ENCODE peak calls at places on chromosomes 16 and 17, in four cellular contexts. One of them, this sample, is unnamed.

GRCh38 chr16:66882702-66883101 is 2.4 kb downstream of the PDP2 start:
- DNase-seq in HepG2: no peak
- DNase-seq in GM12878: no peak
- DNase-seq in K562: no peak
- DNase-seq in this sample: no peak

GRCh38 chr17:77645441-77646430 is 312.8 kb upstream of the TNRC6C start:
- DNase-seq in HepG2: no peak
- DNase-seq in GM12878: no peak
- DNase-seq in K562: no peak
- DNase-seq in this sample: no peak

GRCh38 chr17:81577278-81578000 is 25.3 kb upstream of the FAAP100 start:
- DNase-seq in HepG2: peak
- DNase-seq in GM12878: no peak
- DNase-seq in K562: no peak
- DNase-seq in this sample: no peak

GRCh38 chr16:88456356-88457292 is 3.5 kb downstream of the ZFPM1 start:
- DNase-seq in HepG2: no peak
- DNase-seq in GM12878: no peak
- DNase-seq in K562: no peak
- DNase-seq in this sample: no peak

GRCh38 chr16:450800-451512 is 25.5 kb downstream of the RAB11FIP3 start:
- DNase-seq in HepG2: peak
- DNase-seq in GM12878: no peak
- DNase-seq in K562: no peak
- DNase-seq in this sample: no peak

GRCh38 chr16:50335198-50335958 is 33.4 kb downstream of the BRD7 start:
- DNase-seq in HepG2: no peak
- DNase-seq in GM12878: no peak
- DNase-seq in K562: peak
- DNase-seq in this sample: no peak

GRCh38 chr17:78748730-78749317 is 33.2 kb downstream of the CYTH1 start:
- DNase-seq in HepG2: peak
- DNase-seq in GM12878: peak
- DNase-seq in K562: peak
- DNase-seq in this sample: no peak

GRCh38 chr16:47523342-47524006 is 62.3 kb downstream of the PHKB start:
- DNase-seq in HepG2: peak
- DNase-seq in GM12878: peak
- DNase-seq in K562: no peak
- DNase-seq in this sample: no peak

GRCh38 chr17:3026125-3026855 is 37.1 kb downstream of the OR1D5 start:
- DNase-seq in HepG2: no peak
- DNase-seq in GM12878: no peak
- DNase-seq in K562: no peak
- DNase-seq in this sample: no peak

GRCh38 chr17:6823011-6823442 is 8.5 kb downstream of the TEKT1 start:
- DNase-seq in HepG2: no peak
- DNase-seq in GM12878: no peak
- DNase-seq in K562: no peak
- DNase-seq in this sample: no peak

GRCh38 chr17:33028778-33029177 is 37.1 kb downstream of the SPACA3 start:
- DNase-seq in HepG2: no peak
- DNase-seq in GM12878: no peak
- DNase-seq in K562: no peak
- DNase-seq in this sample: no peak

GRCh38 chr17:34633351-34633750 is 54.0 kb downstream of the TMEM132E start:
- DNase-seq in HepG2: no peak
- DNase-seq in GM12878: no peak
- DNase-seq in K562: no peak
- DNase-seq in this sample: no peak

GRCh38 chr17:21295036-21295952 is 10.8 kb downstream of the MAP2K3 start:
- DNase-seq in HepG2: no peak
- DNase-seq in GM12878: no peak
- DNase-seq in K562: peak
- DNase-seq in this sample: no peak

GRCh38 chr17:2179615-2180295 is 123.8 kb downstream of the SMG6 start:
- DNase-seq in HepG2: no peak
- DNase-seq in GM12878: no peak
- DNase-seq in K562: no peak
- DNase-seq in this sample: no peak

GRCh38 chr17:82424001-82424862 is 5.8 kb upstream of the OGFOD3 start:
- DNase-seq in HepG2: peak
- DNase-seq in GM12878: no peak
- DNase-seq in K562: peak
- DNase-seq in this sample: no peak

GRCh38 chr17:27650836-27651235 is 19.8 kb downstream of the LGALS9 start:
- DNase-seq in HepG2: no peak
- DNase-seq in GM12878: no peak
- DNase-seq in K562: no peak
- DNase-seq in this sample: no peak

GRCh38 chr17:27653572-27653971 is 22.6 kb downstream of the LGALS9 start:
- DNase-seq in HepG2: no peak
- DNase-seq in GM12878: no peak
- DNase-seq in K562: no peak
- DNase-seq in this sample: no peak

GRCh38 chr17:27654136-27654535 is 23.1 kb downstream of the LGALS9 start:
- DNase-seq in HepG2: no peak
- DNase-seq in GM12878: no peak
- DNase-seq in K562: no peak
- DNase-seq in this sample: no peak

GRCh38 chr17:27649929-27650328 is 18.9 kb downstream of the LGALS9 start:
- DNase-seq in HepG2: no peak
- DNase-seq in GM12878: no peak
- DNase-seq in K562: no peak
- DNase-seq in this sample: no peak

DNA sequence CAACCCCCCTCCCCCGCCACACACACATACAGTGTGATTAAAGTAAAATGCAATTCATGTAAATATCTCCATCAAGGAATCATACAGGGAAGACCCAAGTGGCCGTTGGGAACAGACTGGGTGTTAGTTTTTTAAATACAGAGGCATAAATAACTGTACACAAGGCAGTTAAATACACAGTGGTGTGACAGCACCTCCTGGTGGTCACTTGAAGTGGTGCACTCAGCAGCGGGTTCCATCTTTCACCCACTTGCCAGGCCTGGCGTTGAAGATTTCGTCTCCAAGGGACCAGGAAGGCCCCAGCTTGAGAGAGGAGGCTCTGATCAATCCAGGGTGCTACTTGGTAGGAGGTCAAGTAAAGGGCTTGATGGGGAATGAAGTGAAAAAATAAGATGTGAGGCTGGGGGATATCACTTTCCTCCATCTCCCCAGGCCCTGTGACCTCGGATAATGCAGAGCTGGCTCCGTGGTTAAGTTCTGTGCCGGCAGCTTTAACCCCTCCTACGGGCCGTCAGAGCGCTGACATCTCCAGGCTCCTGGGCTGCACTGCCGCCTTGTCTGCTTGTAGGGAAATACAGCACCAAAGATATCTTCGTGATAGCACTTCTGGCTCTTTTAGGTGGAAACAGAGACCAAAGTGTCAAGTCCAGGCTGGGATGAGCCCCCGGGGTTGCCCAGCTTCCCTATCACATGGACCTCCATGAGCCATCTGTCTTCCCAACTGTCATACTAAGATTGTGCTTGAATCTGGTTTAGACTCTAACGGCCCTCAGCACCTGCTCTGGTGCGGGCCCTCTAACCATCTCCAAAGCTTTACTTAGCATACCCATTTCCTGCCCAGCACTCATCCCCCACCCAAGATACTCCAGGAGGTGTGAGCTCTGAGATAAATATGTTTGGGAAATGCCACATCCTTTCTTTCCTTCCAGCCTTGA is 20.7 kb downstream of the LGALS9 start:
- DNase-seq in HepG2: peak
- DNase-seq in GM12878: no peak
- DNase-seq in K562: peak
- DNase-seq in this sample: no peak
- TF ChIP-seq CBX5 in HepG2: no peak
- TF ChIP-seq CBX5 in GM12878: no peak
- TF ChIP-seq CBX5 in K562: no peak
- TF ChIP-seq CBX5 in this sample: no peak

GRCh38 chr16:76118344-76118743 is 158.9 kb upstream of the CNTNAP4 start:
- DNase-seq in HepG2: no peak
- DNase-seq in GM12878: no peak
- DNase-seq in K562: no peak
- DNase-seq in this sample: no peak

DNA sequence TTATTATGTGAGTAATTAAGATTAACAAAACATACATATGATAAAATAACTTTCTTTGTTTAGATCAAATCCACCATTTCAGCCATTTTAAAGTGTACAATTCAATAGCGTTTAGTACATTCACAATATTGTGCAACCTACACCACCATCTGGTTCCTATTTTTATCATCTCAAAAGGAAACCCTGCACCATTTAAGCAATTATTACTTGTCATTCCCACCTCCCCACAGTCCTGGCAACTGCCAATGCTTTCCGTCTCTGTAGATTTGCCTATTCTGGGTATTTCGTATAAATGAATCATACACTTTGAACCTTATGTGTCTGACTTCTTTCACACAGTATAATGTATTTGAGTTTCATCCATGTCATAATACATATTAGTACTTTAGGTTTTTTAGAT is 162.5 kb upstream of the CNTNAP4 start:
- DNase-seq in HepG2: no peak
- DNase-seq in GM12878: no peak
- DNase-seq in K562: no peak
- DNase-seq in this sample: no peak
- H3K4me3 ChIP-seq in HepG2: no peak
- H3K4me3 ChIP-seq in GM12878: no peak
- H3K4me3 ChIP-seq in K562: no peak
- H3K4me3 ChIP-seq in this sample: no peak

DNA sequence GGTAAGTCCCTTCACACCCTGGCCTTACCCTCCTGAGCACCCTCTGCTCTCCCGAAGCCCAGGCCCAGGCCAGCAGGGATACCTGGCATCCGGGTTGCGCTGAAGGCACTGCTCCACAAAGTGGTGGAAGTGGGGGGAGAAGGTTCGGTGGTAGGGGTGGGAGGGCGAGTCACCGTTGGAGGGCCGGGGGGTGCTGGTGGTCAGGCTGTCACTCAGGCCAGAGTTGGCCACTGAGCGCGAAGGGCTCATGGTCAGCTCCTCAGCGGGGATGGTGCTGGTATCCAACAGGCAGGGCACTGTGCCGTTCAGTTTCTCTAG is 4.3 kb upstream of the LIMD2 start:
- DNase-seq in HepG2: no peak
- DNase-seq in GM12878: no peak
- DNase-seq in K562: no peak
- DNase-seq in this sample: no peak
- TF ChIP-seq CBX5 in HepG2: no peak
- TF ChIP-seq CBX5 in GM12878: no peak
- TF ChIP-seq CBX5 in K562: no peak
- TF ChIP-seq CBX5 in this sample: no peak

DNA sequence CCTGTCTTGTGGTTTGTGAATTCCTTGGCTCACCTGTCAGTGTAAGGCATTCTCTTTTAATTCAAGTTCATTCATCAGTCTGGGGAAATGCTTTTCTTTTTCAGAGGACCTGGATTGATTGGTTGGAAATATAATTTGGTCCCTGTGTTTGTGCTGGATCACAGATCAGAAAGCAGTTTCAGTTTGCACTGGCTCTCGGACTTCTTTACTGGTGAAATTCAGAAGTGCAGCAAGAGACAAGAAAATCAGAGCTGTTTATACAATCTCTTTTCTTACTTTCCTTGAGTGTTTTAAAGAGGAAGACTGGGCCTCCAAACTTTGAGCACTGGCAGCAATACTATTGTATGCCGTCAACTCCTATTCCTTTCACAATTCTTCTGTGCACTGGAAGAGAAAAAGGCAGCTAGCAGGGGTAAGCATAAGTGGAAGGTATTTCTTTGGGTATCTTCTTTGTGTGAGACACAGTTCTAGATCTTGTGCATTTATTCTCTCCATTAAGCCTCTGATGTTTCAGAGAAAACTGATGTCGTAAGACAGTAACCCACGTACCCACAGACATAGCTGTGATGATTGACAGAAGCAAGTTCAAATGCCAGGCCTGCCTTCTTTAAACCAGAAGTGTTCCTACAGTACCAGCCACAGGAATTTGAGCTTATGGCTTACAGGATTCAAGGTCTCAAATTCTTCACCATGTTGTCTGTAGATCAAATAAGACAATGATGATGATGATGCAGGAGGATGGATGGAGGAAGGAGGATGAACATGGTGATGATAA is 161.6 kb upstream of the KCNJ16 start:
- DNase-seq in HepG2: no peak
- DNase-seq in GM12878: no peak
- DNase-seq in K562: no peak
- DNase-seq in this sample: no peak
- H3K4me3 ChIP-seq in HepG2: no peak
- H3K4me3 ChIP-seq in GM12878: no peak
- H3K4me3 ChIP-seq in K562: no peak
- H3K4me3 ChIP-seq in this sample: no peak

GRCh38 chr17:42431758-42432161 is 8.7 kb upstream of the CAVIN1 start:
- DNase-seq in HepG2: no peak
- DNase-seq in GM12878: no peak
- DNase-seq in K562: no peak
- DNase-seq in this sample: no peak

GRCh38 chr17:42438600-42439567 is 15.8 kb upstream of the CAVIN1 start:
- DNase-seq in HepG2: peak
- DNase-seq in GM12878: no peak
- DNase-seq in K562: peak
- DNase-seq in this sample: no peak

GRCh38 chr17:42441717-42442565 is 16.7 kb upstream of the ATP6V0A1 start:
- DNase-seq in HepG2: peak
- DNase-seq in GM12878: no peak
- DNase-seq in K562: no peak
- DNase-seq in this sample: no peak

DNA sequence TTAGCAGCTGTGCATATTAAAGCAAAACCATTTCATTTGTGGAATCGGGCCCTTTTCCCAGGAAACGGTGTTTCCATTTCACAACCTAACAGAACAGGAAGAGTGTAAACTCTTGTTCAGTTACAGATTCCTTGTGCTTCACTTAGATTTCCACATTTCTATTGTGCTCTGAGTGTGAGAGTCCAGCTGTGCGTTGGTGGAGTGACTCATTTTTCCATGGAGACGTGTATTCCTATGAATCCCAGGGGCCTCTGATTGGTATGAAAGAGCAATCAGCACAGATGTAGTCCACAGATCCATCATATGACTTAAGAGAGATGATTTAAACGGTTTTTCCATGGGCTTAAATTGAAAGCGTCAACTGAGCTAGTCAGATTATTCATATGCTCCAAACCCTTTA is 13.3 kb upstream of the CAVIN1 start:
- DNase-seq in HepG2: peak
- DNase-seq in GM12878: no peak
- DNase-seq in K562: no peak
- DNase-seq in this sample: no peak
- TF ChIP-seq CBX5 in HepG2: no peak
- TF ChIP-seq CBX5 in GM12878: no peak
- TF ChIP-seq CBX5 in K562: no peak
- TF ChIP-seq CBX5 in this sample: no peak